ENCODE peak calls at places on chromosomes 3 and 15, in four cellular contexts. One of them, this sample, is unnamed.

GRCh38 chr15:89836255-89837133 is 21.8 kb upstream of the ANPEP start:
- DNase-seq in HEK293T: no peak
- DNase-seq in T-cell: no peak
- DNase-seq in AG04450: peak
- DNase-seq in this sample: peak

GRCh38 chr3:126390201-126390600 is 4.5 kb upstream of the CFAP100 start:
- DNase-seq in HEK293T: no peak
- DNase-seq in T-cell: no peak
- DNase-seq in AG04450: no peak
- DNase-seq in this sample: no peak

GRCh38 chr3:13787533-13787932 is 92.3 kb downstream of the WNT7A start:
- DNase-seq in HEK293T: no peak
- DNase-seq in T-cell: no peak
- DNase-seq in AG04450: no peak
- DNase-seq in this sample: no peak

GRCh38 chr15:87599616-87600015 is 656.9 kb downstream of the NTRK3 start:
- DNase-seq in HEK293T: no peak
- DNase-seq in T-cell: no peak
- DNase-seq in AG04450: peak
- DNase-seq in this sample: no peak

GRCh38 chr15:95304116-95304873 is 1026.2 kb upstream of the NR2F2 start:
- DNase-seq in HEK293T: no peak
- DNase-seq in T-cell: no peak
- DNase-seq in AG04450: peak
- DNase-seq in this sample: peak

GRCh38 chr3:24185738-24186384 is 240.8 kb downstream of the NR1D2 start:
- DNase-seq in HEK293T: peak
- DNase-seq in T-cell: no peak
- DNase-seq in AG04450: peak
- DNase-seq in this sample: peak

GRCh38 chr3:15768421-15769255 is 29.1 kb downstream of the ANKRD28 start:
- DNase-seq in HEK293T: no peak
- DNase-seq in T-cell: no peak
- DNase-seq in AG04450: peak
- DNase-seq in this sample: peak

GRCh38 chr3:44019736-44020135 is 221.9 kb upstream of the TOPAZ1 start:
- DNase-seq in HEK293T: no peak
- DNase-seq in T-cell: no peak
- DNase-seq in AG04450: no peak
- DNase-seq in this sample: no peak

GRCh38 chr3:133467780-133468179 is 67.9 kb downstream of the BFSP2 start:
- DNase-seq in HEK293T: no peak
- DNase-seq in T-cell: no peak
- DNase-seq in AG04450: no peak
- DNase-seq in this sample: no peak

GRCh38 chr3:134487406-134487805 is 1.5 kb downstream of the CEP63 start:
- DNase-seq in HEK293T: no peak
- DNase-seq in T-cell: no peak
- DNase-seq in AG04450: no peak
- DNase-seq in this sample: no peak

GRCh38 chr3:194740859-194741486 is 55.3 kb downstream of the FAM43A start:
- DNase-seq in HEK293T: no peak
- DNase-seq in T-cell: no peak
- DNase-seq in AG04450: no peak
- DNase-seq in this sample: no peak

GRCh38 chr3:25885544-25885943 is 95.7 kb downstream of the OXSM start:
- DNase-seq in HEK293T: no peak
- DNase-seq in T-cell: no peak
- DNase-seq in AG04450: no peak
- DNase-seq in this sample: no peak

GRCh38 chr15:76974456-76975083 is 20.4 kb upstream of the PSTPIP1 start:
- DNase-seq in HEK293T: no peak
- DNase-seq in T-cell: no peak
- DNase-seq in AG04450: no peak
- DNase-seq in this sample: no peak